ENCODE peak calls at places on chromosomes 4 and X, in four cellular contexts. N is SK-N-DZ; M is hypothalamus; C is activated T-helper 9 cell treated with anti-CD3 and anti-CD28 coated beads, Interleukin-2, amount 50 U/mL, for 16 hours. Y is an unnamed sample.

GRCh38 chrX:43846558-43846957 is 35.7 kb downstream of the MAOB start:
- DNase-seq in C (no peak), N (no peak), M (no peak), Y (no peak)

GRCh38 chr4:140186651-140187315 is 32.8 kb upstream of the MAML3 start:
- DNase-seq in N (no peak), M (no peak), C (no peak), Y (no peak)

GRCh38 chrX:51802917-51803688 is 59.9 kb downstream of the GSPT2 start:
- DNase-seq in M (peak; percentile 1), C (peak; percentile 15), N (peak; percentile 66), Y (peak; percentile 47)

GRCh38 chr4:40205259-40206198 is 8.7 kb downstream of the RHOH start:
- DNase-seq in N (no peak), M (no peak), C (no peak), Y (no peak)

GRCh38 chr4:155299103-155299502 is 77.7 kb downstream of the MAP9 start:
- DNase-seq in M (no peak), N (no peak), C (no peak), Y (no peak)

GRCh38 chr4:153809307-153809706 is 20.4 kb upstream of the SFRP2 start:
- DNase-seq in C (no peak), M (no peak), N (no peak), Y (no peak)

GRCh38 chr4:180234730-180235129 is 2008.5 kb upstream of the TENM3 start:
- DNase-seq in C (no peak), M (no peak), N (no peak), Y (no peak)

GRCh38 chr4:56512166-56512565 is 6.6 kb downstream of the ARL9 start:
- DNase-seq in C (no peak), N (no peak), M (no peak), Y (no peak)

GRCh38 chrX:48468693-48469691 is 1.1 kb downstream of the SLC38A5 start:
- DNase-seq in M (no peak), N (no peak), C (peak; percentile 15), Y (no peak)

GRCh38 chr4:1992468-1993168 is 16.2 kb downstream of the NELFA start:
- DNase-seq in C (no peak), N (no peak), M (no peak), Y (no peak)

GRCh38 chr4:26073886-26074560 is 160.0 kb downstream of the SMIM20 start:
- DNase-seq in M (no peak), C (no peak), N (no peak), Y (no peak)

GRCh38 chrX:35890699-35891098 is 28.8 kb upstream of the CFAP47 start:
- DNase-seq in N (peak; percentile 61), M (no peak), C (no peak), Y (peak; percentile 64)

GRCh38 chr4:88846232-88846790 is 148.7 kb upstream of the NAP1L5 start:
- DNase-seq in C (no peak), N (no peak), M (no peak), Y (no peak)

GRCh38 chr4:12703076-12703475 is 781.1 kb downstream of the RAB28 start:
- DNase-seq in M (no peak), C (no peak), N (no peak), Y (no peak)

GRCh38 chr4:108045687-108046024 is 56.0 kb downstream of the HADH start:
- DNase-seq in M (no peak), C (no peak), N (no peak), Y (no peak)

GRCh38 chr4:48688953-48689352 is 91.1 kb downstream of the FRYL start:
- DNase-seq in N (no peak), M (no peak), C (no peak), Y (no peak)

GRCh38 chr4:15396157-15396800 is 31.6 kb upstream of the C1QTNF7 start:
- DNase-seq in C (peak; percentile 11), M (no peak), N (peak; percentile 64), Y (peak; percentile 60)

GRCh38 chrX:148808825-148809224 is 308.4 kb downstream of the AFF2 start:
- DNase-seq in N (no peak), C (no peak), M (no peak), Y (no peak)

GRCh38 chr4:80202190-80202711 is 4.9 kb downstream of the PRDM8 start:
- DNase-seq in M (no peak), N (no peak), C (peak; percentile 72), Y (peak; percentile 72)

GRCh38 chr4:74453846-74454742 is 9.2 kb downstream of the AREG start:
- DNase-seq in N (no peak), C (no peak), M (no peak), Y (no peak)

GRCh38 chrX:84044051-84044450 is 143.9 kb downstream of the RPS6KA6 start:
- DNase-seq in M (no peak), C (no peak), N (no peak), Y (no peak)

GRCh38 chr4:169383724-169384123 is 113.0 kb upstream of the SH3RF1 start:
- DNase-seq in C (no peak), N (no peak), M (no peak), Y (no peak)

GRCh38 chrX:118523920-118524319 is 28.3 kb downstream of the DOCK11 start:
- DNase-seq in M (no peak), C (no peak), N (no peak), Y (no peak)

GRCh38 chr4:137530176-137530575 is 2.1 kb downstream of the PCDH18 start:
- DNase-seq in C (no peak), M (no peak), N (no peak), Y (no peak)

GRCh38 chr4:25727711-25728493 is 72.3 kb downstream of the SLC34A2 start:
- DNase-seq in N (no peak), C (no peak), M (no peak), Y (no peak)

GRCh38 chrX:68396953-68397352 is 36.3 kb downstream of the OPHN1 start:
- DNase-seq in M (no peak), C (no peak), N (no peak), Y (peak; percentile 1)

GRCh38 chrX:16882188-16882587 is 12.0 kb upstream of the RBBP7 start:
- DNase-seq in M (no peak), C (no peak), N (peak; percentile 10), Y (peak; percentile 28)

GRCh38 chr4:53935780-53936179 is 128.6 kb downstream of the CHIC2 start:
- DNase-seq in M (no peak), C (no peak), N (no peak), Y (no peak)

GRCh38 chr4:38424171-38424871 is 239.7 kb upstream of the KLF3 start:
- DNase-seq in M (no peak), C (no peak), N (peak; percentile 15), Y (no peak)

Y was measured in BE2C.